ENCODE peak calls at places on chromosome 22, in seven cellular contexts. Q, V, T, G, K, I and D are unnamed samples.

GRCh38 chr22:46057206-46057605 is 80.2 kb upstream of the WNT7B start:
- DNase-seq in Q (no peak), V (no peak), T (peak), G (no peak), K (no peak), I (peak), D (peak)

GRCh38 chr22:35600466-35600865 is 16.7 kb downstream of the MB start:
- DNase-seq in Q (no peak), V (no peak), T (no peak), G (no peak), K (no peak), I (no peak), D (no peak)

GRCh38 chr22:35046744-35047462 is 19.1 kb upstream of the ISX start:
- DNase-seq in Q (no peak), V (no peak), T (peak), G (no peak), K (no peak), I (no peak), D (no peak)

GRCh38 chr22:46750861-46751260 is 11.6 kb upstream of the TBC1D22A start:
- DNase-seq in Q (no peak), V (no peak), T (peak), G (no peak), K (no peak), I (no peak), D (no peak)

GRCh38 chr22:19406281-19406811 is 25.2 kb downstream of the HIRA start:
- DNase-seq in Q (no peak), V (no peak), T (no peak), G (no peak), K (no peak), I (no peak), D (no peak)

GRCh38 chr22:44181033-44181911 is 547 bp downstream of the PARVG start:
- DNase-seq in Q (no peak), V (no peak), T (peak), G (no peak), K (no peak), I (peak), D (no peak)

GRCh38 chr22:36385491-36386350 is 2.0 kb downstream of the MYH9 start:
- DNase-seq in Q (peak), V (peak), T (peak), G (no peak), K (no peak), I (peak), D (peak)

GRCh38 chr22:45469573-45470383 is 32.9 kb upstream of the FBLN1 start:
- DNase-seq in Q (no peak), V (no peak), T (peak), G (no peak), K (no peak), I (peak), D (peak)

GRCh38 chr22:17795143-17795542 is 20.9 kb upstream of the BID start:
- DNase-seq in Q (no peak), V (no peak), T (no peak), G (no peak), K (no peak), I (no peak), D (no peak)

GRCh38 chr22:26890870-26891269 is 233.5 kb downstream of the MIAT start:
- DNase-seq in Q (peak), V (no peak), T (no peak), G (no peak), K (peak), I (no peak), D (no peak)

GRCh38 chr22:30041475-30041874 is 38.8 kb upstream of the HORMAD2 start:
- DNase-seq in Q (no peak), V (no peak), T (peak), G (no peak), K (no peak), I (no peak), D (no peak)

GRCh38 chr22:20000246-20001081 is 16.2 kb downstream of the ARVCF start:
- DNase-seq in Q (no peak), V (peak), T (peak), G (no peak), K (no peak), I (no peak), D (no peak)

GRCh38 chr22:50260801-50261614 is 475 bp downstream of the MAPK12 start:
- DNase-seq in Q (peak), V (peak), T (no peak), G (no peak), K (no peak), I (peak), D (peak)

GRCh38 chr22:48432721-48433518 is 1394.8 kb downstream of the BRD1 start:
- DNase-seq in Q (no peak), V (no peak), T (peak), G (no peak), K (no peak), I (peak), D (peak)

GRCh38 chr22:22944268-22944985 is 56.8 kb downstream of the IGLL5 start:
- DNase-seq in Q (no peak), V (no peak), T (no peak), G (no peak), K (no peak), I (no peak), D (no peak)

GRCh38 chr22:46030241-46030880 is 53.4 kb upstream of the WNT7B start:
- DNase-seq in Q (no peak), V (no peak), T (peak), G (no peak), K (no peak), I (no peak), D (no peak)

GRCh38 chr22:48496226-48496845 is 1331.3 kb downstream of the BRD1 start:
- DNase-seq in Q (no peak), V (no peak), T (peak), G (no peak), K (no peak), I (no peak), D (peak)

GRCh38 chr22:26452236-26453016 is 23.4 kb downstream of the ASPHD2 start:
- DNase-seq in Q (no peak), V (no peak), T (no peak), G (no peak), K (no peak), I (no peak), D (no peak)

GRCh38 chr22:22210375-22210774 is 34.2 kb upstream of the VPREB1 start:
- DNase-seq in Q (no peak), V (peak), T (peak), G (no peak), K (peak), I (peak), D (peak)

GRCh38 chr22:49659281-49659923 is 168.3 kb downstream of the BRD1 start:
- DNase-seq in Q (no peak), V (no peak), T (peak), G (no peak), K (no peak), I (no peak), D (no peak)

GRCh38 chr22:46297151-46297819 is 615 bp downstream of the GTSE1 start:
- DNase-seq in Q (peak), V (peak), T (no peak), G (no peak), K (no peak), I (peak), D (peak)

GRCh38 chr22:22216450-22216959 is 28.1 kb upstream of the VPREB1 start:
- DNase-seq in Q (no peak), V (no peak), T (no peak), G (no peak), K (no peak), I (no peak), D (no peak)

GRCh38 chr22:45194686-45195085 is 31.0 kb downstream of the NUP50 start:
- DNase-seq in Q (no peak), V (no peak), T (no peak), G (no peak), K (no peak), I (no peak), D (no peak)

GRCh38 chr22:35337932-35338331 is 38.2 kb downstream of the TOM1 start:
- DNase-seq in Q (no peak), V (no peak), T (peak), G (no peak), K (no peak), I (no peak), D (peak)

GRCh38 chr22:19478466-19479357 is at the start of gene UFD1:
- DNase-seq in Q (peak), V (no peak), T (peak), G (peak), K (no peak), I (peak), D (peak)

GRCh38 chr22:46748948-46749681 is 11.1 kb upstream of the CERK start:
- DNase-seq in Q (no peak), V (peak), T (peak), G (no peak), K (no peak), I (peak), D (peak)

GRCh38 chr22:44360686-44361381 is 48.1 kb upstream of the SHISAL1 start:
- DNase-seq in Q (peak), V (peak), T (peak), G (no peak), K (no peak), I (peak), D (peak)

GRCh38 chr22:37499006-37499707 is 13.0 kb upstream of the MFNG start:
- DNase-seq in Q (no peak), V (peak), T (no peak), G (no peak), K (no peak), I (peak), D (no peak)

GRCh38 chr22:46731246-46732040 is 6.6 kb downstream of the CERK start:
- DNase-seq in Q (peak), V (no peak), T (peak), G (no peak), K (no peak), I (peak), D (peak)

GRCh38 chr22:40588726-40589125 is 47.8 kb downstream of the MRTFA start:
- DNase-seq in Q (no peak), V (no peak), T (no peak), G (no peak), K (no peak), I (no peak), D (peak)

GRCh38 chr22:48660104-48660794 is 1167.4 kb downstream of the BRD1 start:
- DNase-seq in Q (no peak), V (no peak), T (no peak), G (no peak), K (no peak), I (no peak), D (no peak)

GRCh38 chr22:49923445-49923844 is 5.0 kb downstream of the CRELD2 start:
- DNase-seq in Q (no peak), V (no peak), T (no peak), G (no peak), K (no peak), I (no peak), D (no peak)

GRCh38 chr22:37178350-37179125 is 9.5 kb downstream of the C1QTNF6 start:
- DNase-seq in Q (peak), V (peak), T (peak), G (no peak), K (no peak), I (peak), D (peak)

GRCh38 chr22:21972293-21972779 is 10.3 kb downstream of the TOP3B start:
- DNase-seq in Q (peak), V (peak), T (no peak), G (no peak), K (no peak), I (no peak), D (peak)

GRCh38 chr22:20015971-20016733 is 471 bp downstream of the ARVCF start:
- DNase-seq in Q (peak), V (peak), T (peak), G (no peak), K (no peak), I (no peak), D (peak)

GRCh38 chr22:46758867-46759290 is 3.6 kb upstream of the TBC1D22A start:
- DNase-seq in Q (peak), V (peak), T (peak), G (peak), K (peak), I (peak), D (peak)

GRCh38 chr22:24697671-24698082 is 76.8 kb downstream of the PIWIL3 start:
- DNase-seq in Q (no peak), V (peak), T (peak), G (no peak), K (no peak), I (no peak), D (no peak)
- H3K9ac ChIP-seq in Q (no peak), V (no peak), T (peak), G (no peak), K (no peak), I (no peak), D (no peak)

GRCh38 chr22:38696606-38697005 is 4.1 kb downstream of the JOSD1 start:
- DNase-seq in Q (no peak), V (peak), T (no peak), G (no peak), K (peak), I (peak), D (peak)

GRCh38 chr22:38699143-38699542 is 1.6 kb downstream of the JOSD1 start:
- DNase-seq in Q (no peak), V (peak), T (no peak), G (no peak), K (no peak), I (no peak), D (peak)

GRCh38 chr22:38694945-38695344 is 5.8 kb downstream of the JOSD1 start:
- DNase-seq in Q (no peak), V (peak), T (no peak), G (no peak), K (no peak), I (no peak), D (peak)

GRCh38 chr22:38698407-38699094 is 2.2 kb downstream of the JOSD1 start:
- DNase-seq in Q (no peak), V (no peak), T (no peak), G (no peak), K (no peak), I (no peak), D (no peak)

DNA sequence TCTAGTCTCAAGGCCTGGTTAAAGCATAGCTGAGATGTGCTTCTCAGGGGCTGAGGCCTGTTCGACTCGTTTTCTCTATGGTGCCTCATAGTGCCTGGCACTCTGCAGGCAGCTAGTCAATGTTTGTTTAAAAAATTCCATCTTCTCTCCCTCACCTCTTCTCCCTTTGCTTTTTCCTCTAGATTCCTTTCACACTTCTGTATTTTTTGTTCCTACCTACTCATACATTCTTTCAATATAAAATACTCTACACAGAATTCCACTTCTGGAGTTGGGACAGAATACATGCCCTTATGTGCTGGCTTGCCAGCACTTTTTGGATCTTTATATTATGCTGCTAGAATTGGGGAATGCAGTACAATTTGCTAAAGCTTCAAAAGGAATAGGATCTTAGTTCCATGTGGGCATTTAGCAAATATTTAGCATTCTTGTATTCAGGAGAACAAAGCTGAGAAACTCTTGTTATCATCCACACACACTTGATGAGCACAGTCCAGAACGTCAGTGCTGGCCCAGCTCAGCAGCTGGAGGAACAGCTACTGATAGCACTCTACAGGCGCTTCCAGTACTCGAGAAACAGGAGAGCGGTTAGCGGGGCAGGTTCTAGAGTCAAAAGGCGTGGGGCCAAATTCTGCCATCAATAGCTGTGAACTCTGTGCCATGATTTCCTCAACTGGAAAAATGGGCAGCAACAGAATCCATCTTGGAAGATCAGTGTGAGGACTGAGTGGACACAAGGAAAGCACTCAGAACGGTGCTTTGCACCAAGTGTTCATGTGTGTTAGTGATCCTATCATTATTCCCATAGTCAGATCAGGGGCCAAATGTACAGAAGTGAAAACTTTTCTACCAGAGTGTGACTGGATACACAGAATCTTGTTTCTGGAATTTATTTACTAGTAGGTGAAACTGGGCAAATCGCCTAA is 3.4 kb downstream of the JOSD1 start:
- DNase-seq in Q (peak), V (peak), T (no peak), G (no peak), K (no peak), I (peak), D (peak)
- H3K9ac ChIP-seq in Q (no peak), V (peak), T (no peak), G (no peak), K (peak), I (no peak), D (peak)

GRCh38 chr22:28883917-28884753 is 763 bp downstream of the ZNRF3 start:
- DNase-seq in Q (peak), V (peak), T (peak), G (peak), K (peak), I (peak), D (peak)

GRCh38 chr22:28884754-28885375 is 1.5 kb downstream of the ZNRF3 start:
- DNase-seq in Q (peak), V (no peak), T (no peak), G (no peak), K (no peak), I (no peak), D (no peak)

GRCh38 chr22:28883657-28883916 is 215 bp downstream of the ZNRF3 start:
- DNase-seq in Q (no peak), V (no peak), T (no peak), G (no peak), K (no peak), I (no peak), D (no peak)

GRCh38 chr22:28882545-28882877 is 861 bp upstream of the ZNRF3 start:
- DNase-seq in Q (no peak), V (no peak), T (no peak), G (no peak), K (peak), I (peak), D (peak)

GRCh38 chr22:28882878-28883656 is at the start of gene ZNRF3:
- DNase-seq in Q (peak), V (peak), T (peak), G (peak), K (peak), I (peak), D (peak)
- H3K9ac ChIP-seq in Q (no peak), V (peak), T (peak), G (peak), K (peak), I (peak), D (peak)

GRCh38 chr22:31929126-31929928 is 15.0 kb upstream of the YWHAH start:
- DNase-seq in Q (no peak), V (no peak), T (peak), G (no peak), K (no peak), I (no peak), D (peak)

GRCh38 chr22:31925056-31925455 is 19.3 kb upstream of the YWHAH start:
- DNase-seq in Q (no peak), V (no peak), T (no peak), G (no peak), K (no peak), I (no peak), D (no peak)

GRCh38 chr22:31926969-31927368 is 17.4 kb upstream of the YWHAH start:
- DNase-seq in Q (peak), V (no peak), T (peak), G (no peak), K (no peak), I (peak), D (no peak)

GRCh38 chr22:31926086-31926485 is 18.2 kb upstream of the YWHAH start:
- DNase-seq in Q (no peak), V (no peak), T (peak), G (no peak), K (no peak), I (no peak), D (no peak)

GRCh38 chr22:31927562-31927961 is 16.8 kb upstream of the YWHAH start:
- DNase-seq in Q (no peak), V (no peak), T (no peak), G (no peak), K (no peak), I (no peak), D (no peak)
- H3K9ac ChIP-seq in Q (no peak), V (no peak), T (no peak), G (no peak), K (no peak), I (no peak), D (no peak)

DNA sequence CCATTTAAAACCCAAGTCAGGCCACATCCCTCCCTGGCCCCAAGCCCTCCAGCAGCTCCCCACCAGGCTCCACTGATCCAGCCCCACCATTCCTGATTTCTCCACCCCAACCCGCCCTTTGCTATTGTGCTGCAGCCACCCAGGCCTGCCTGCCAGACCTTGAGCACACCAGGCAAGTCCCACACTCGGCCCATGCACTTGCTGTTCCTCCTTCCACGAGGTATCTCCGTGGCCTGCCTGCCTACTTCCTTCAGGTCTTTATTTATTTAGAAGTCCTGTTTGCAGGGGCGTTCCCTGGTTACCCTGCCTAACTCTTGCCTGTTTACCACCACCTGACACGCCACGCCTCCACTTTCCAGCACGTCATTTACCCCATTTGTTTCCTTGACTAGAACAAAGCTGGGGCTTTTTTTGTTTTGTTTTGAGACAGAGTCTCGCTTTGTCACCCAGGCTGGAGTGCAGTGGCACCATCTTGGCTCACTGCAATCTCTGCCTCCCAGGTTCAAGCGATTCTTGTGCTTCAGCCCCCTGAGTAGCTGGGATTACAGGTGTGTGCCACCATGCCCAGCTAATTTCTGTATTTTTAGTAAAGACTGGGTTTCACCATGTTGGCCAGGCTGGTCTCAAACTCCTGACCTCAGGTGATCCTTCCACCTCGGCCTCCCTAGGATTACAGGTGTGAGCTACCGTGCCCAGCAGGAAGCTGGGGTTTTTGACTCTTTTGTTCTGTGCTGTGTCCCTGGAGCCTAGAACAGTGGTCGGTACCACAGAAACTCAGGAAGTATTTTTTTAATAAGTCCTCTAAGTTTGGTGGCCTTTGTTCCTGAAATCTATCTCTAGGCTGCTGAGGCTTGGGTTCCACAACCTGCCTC is 6.7 kb downstream of the CENPM start:
- DNase-seq in Q (no peak), V (no peak), T (peak), G (no peak), K (no peak), I (no peak), D (no peak)
- H3K9ac ChIP-seq in Q (no peak), V (no peak), T (no peak), G (no peak), K (no peak), I (no peak), D (peak)